ENCODE peak calls at places on chromosomes 13 and 19, in eight cellular contexts. P is GM12865, M is endothelial cell, T is fibroblast of lung, A is kidney epithelial cell, F is HCT116, L is Peyer's patch, Q is AG09309. H is an unnamed sample.

GRCh38 chr19:45443462-45444317 is 20.0 kb upstream of the ERCC1 start:
- DNase-seq in P (peak), M (peak), T (peak), A (no peak), F (peak), L (peak), Q (no peak), H (peak)

GRCh38 chr19:14425696-14426138 is 6.6 kb upstream of the DDX39A start:
- DNase-seq in P (no peak), M (no peak), T (peak), A (no peak), F (no peak), L (no peak), Q (no peak), H (no peak)

GRCh38 chr13:89923052-89923451 is 1424.4 kb upstream of the MIR17HG start:
- DNase-seq in P (no peak), M (no peak), T (no peak), A (no peak), F (no peak), L (no peak), Q (no peak), H (no peak)

GRCh38 chr19:50657672-50658437 is 8.6 kb downstream of the C19orf81 start:
- DNase-seq in P (peak), M (peak), T (peak), A (peak), F (peak), L (peak), Q (peak), H (peak)

GRCh38 chr13:26785845-26786630 is 25.5 kb upstream of the GPR12 start:
- DNase-seq in P (peak), M (peak), T (no peak), A (no peak), F (no peak), L (peak), Q (no peak), H (peak)

GRCh38 chr13:112770504-112770903 is 80.7 kb downstream of the ATP11A start:
- DNase-seq in P (no peak), M (no peak), T (no peak), A (no peak), F (no peak), L (no peak), Q (no peak), H (no peak)

GRCh38 chr13:30091691-30092090 is 215.7 kb downstream of the KATNAL1 start:
- DNase-seq in P (no peak), M (no peak), T (no peak), A (no peak), F (no peak), L (no peak), Q (no peak), H (no peak)

GRCh38 chr19:54168174-54168917 is 4.6 kb downstream of the TMC4 start:
- DNase-seq in P (peak), M (peak), T (peak), A (no peak), F (peak), L (peak), Q (no peak), H (peak)

GRCh38 chr13:77915676-77916075 is 3.0 kb downstream of the EDNRB start:
- DNase-seq in P (no peak), M (no peak), T (no peak), A (no peak), F (no peak), L (no peak), Q (no peak), H (no peak)

GRCh38 chr13:46342538-46342937 is 44.5 kb downstream of the RUBCNL start:
- DNase-seq in P (no peak), M (no peak), T (no peak), A (no peak), F (no peak), L (no peak), Q (no peak), H (no peak)
- TF ChIP-seq CTCF in P (no peak), M (no peak), T (no peak), A (no peak), F (peak), L (no peak), Q (no peak), H (no peak)

GRCh38 chr19:46515879-46516350 is 20.2 kb upstream of the PNMA8B start:
- DNase-seq in P (peak), M (no peak), T (peak), A (no peak), F (no peak), L (no peak), Q (no peak), H (peak)

GRCh38 chr19:46517471-46517870 is 21.8 kb upstream of the PNMA8B start:
- DNase-seq in P (no peak), M (no peak), T (no peak), A (no peak), F (no peak), L (no peak), Q (no peak), H (no peak)

GRCh38 chr19:46513461-46514236 is 18.0 kb upstream of the PNMA8B start:
- DNase-seq in P (peak), M (peak), T (peak), A (no peak), F (peak), L (peak), Q (peak), H (peak)

GRCh38 chr19:46515290-46515609 is 19.6 kb upstream of the PNMA8B start:
- DNase-seq in P (no peak), M (no peak), T (no peak), A (no peak), F (no peak), L (no peak), Q (no peak), H (no peak)

GRCh38 chr19:46514589-46515289 is 19.1 kb upstream of the PNMA8B start:
- DNase-seq in P (no peak), M (no peak), T (no peak), A (no peak), F (no peak), L (no peak), Q (no peak), H (no peak)
- TF ChIP-seq CTCF in P (peak), M (no peak), T (no peak), A (no peak), F (no peak), L (no peak), Q (no peak), H (no peak)

DNA sequence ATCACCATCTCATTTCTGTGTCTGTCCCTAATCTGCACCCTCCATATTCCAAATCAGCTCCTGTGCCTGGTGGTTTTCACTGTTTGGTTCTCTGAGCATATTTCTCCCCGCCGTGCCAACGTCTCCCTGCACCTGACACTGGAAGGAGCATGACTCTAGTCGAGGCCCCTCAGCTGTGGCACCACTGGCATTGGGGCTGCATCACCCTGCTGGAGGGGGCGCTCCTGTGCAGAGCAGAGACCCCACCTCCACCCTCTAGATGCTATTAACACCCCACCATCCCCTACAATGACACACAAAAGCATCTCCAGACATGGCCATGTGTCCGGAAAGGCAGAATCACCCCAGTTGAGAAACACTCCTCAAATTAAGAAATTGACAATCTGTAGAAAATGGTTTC is 20.8 kb downstream of the ZSCAN5C start:
- DNase-seq in P (no peak), M (no peak), T (no peak), A (no peak), F (no peak), L (no peak), Q (no peak), H (no peak)
- TF ChIP-seq CTCF in P (no peak), M (no peak), T (no peak), A (no peak), F (no peak), L (no peak), Q (no peak), H (no peak)

DNA sequence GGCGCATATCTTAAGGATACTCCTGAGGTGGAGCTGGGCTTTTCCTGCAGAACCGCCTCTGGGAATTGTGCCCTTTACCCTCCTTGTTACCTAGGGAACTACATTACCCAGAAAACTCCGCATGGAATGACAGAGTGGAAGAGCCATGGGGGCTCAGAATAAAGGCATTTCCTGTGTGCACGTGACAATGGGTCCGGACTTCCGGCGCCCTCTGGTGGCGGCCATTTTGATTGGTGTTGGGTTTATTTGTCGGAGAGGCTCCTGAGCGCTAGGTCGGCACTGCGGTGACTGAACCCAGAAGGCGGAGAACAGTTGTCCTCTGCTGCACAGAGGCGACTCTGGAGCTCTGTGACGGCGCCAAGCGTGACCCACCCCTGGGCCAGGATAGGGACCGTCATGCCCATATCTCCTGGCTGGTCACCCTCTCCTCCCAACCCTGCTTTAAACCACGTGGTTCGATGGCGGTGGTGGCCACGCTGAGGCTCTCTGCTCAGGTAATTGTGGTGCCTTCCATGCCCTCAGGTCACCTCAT is at the start of gene ZNF587B:
- DNase-seq in P (no peak), M (peak), T (peak), A (no peak), F (peak), L (peak), Q (no peak), H (no peak)
- TF ChIP-seq CTCF in P (no peak), M (peak), T (peak), A (peak), F (peak), L (peak), Q (peak), H (no peak)

GRCh38 chr13:113946409-113947181 is 27.3 kb downstream of the C13orf46 start:
- DNase-seq in P (no peak), M (no peak), T (no peak), A (no peak), F (no peak), L (no peak), Q (no peak), H (no peak)

GRCh38 chr13:113945857-113946408 is 27.9 kb downstream of the C13orf46 start:
- DNase-seq in P (no peak), M (no peak), T (no peak), A (no peak), F (no peak), L (no peak), Q (no peak), H (no peak)

GRCh38 chr13:113948034-113948742 is 25.7 kb downstream of the C13orf46 start:
- DNase-seq in P (peak), M (no peak), T (no peak), A (no peak), F (no peak), L (no peak), Q (no peak), H (no peak)

GRCh38 chr13:113949546-113949945 is 24.3 kb downstream of the C13orf46 start:
- DNase-seq in P (no peak), M (no peak), T (no peak), A (no peak), F (no peak), L (no peak), Q (no peak), H (no peak)

GRCh38 chr13:113947321-113948033 is 26.4 kb downstream of the C13orf46 start:
- DNase-seq in P (no peak), M (no peak), T (no peak), A (no peak), F (peak), L (no peak), Q (no peak), H (peak)
- TF ChIP-seq CTCF in P (peak), M (no peak), T (peak), A (peak), F (peak), L (peak), Q (peak), H (no peak)

DNA sequence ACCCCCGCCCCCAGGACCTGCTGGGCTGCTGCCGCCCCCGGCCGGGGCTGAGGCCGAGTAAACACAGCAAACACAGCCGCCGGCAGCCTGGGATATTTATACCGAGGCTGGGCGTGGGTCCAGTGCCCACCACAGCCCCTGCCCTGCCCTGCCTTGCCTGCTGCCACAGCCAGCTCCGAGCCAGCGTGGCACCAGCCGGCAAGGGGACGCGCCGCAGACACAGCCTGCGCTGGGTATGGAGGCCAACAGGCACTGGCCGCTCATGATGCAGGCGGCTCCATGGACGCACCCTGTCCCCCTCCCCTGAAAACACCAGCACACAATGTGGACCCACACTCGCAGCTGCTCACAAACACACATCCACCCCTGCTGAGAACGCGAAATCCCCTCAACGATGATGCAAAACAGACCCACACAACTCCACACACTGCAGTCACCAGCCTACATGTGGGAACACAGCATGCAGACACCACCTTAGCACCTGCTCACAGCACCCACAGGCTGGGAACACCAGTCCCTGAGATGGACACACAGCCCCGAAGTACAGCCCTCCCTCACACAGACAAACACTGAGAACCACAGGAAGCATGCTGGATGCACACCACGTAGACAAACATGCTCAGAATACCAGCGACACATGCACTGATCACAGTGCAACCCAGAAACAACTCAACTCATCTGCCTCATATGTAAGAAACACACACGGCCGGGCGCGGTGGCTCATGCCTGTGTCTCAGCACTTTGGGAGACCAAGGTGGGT is 16.2 kb downstream of the CCDC97 start:
- DNase-seq in P (peak), M (no peak), T (peak), A (no peak), F (no peak), L (peak), Q (no peak), H (peak)
- TF ChIP-seq CTCF in P (no peak), M (no peak), T (no peak), A (no peak), F (no peak), L (no peak), Q (no peak), H (no peak)

DNA sequence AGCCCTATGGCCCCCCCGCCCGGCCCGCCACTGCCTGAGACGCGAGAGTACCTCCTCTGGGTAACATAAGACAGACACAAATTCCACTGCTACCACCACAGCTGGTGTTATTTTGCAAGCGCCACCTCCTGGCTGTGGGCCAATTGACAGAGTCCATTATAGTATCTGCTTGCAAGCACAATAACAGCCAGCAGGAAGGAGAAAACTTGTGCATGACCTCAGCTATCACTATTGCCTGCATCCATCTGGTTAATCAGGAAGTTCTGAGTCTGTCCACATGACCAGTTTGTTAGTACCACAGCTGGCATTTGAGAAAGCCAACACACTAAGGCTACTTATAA is 25.3 kb upstream of the OR10H2 start:
- DNase-seq in P (peak), M (no peak), T (no peak), A (no peak), F (peak), L (peak), Q (no peak), H (peak)
- TF ChIP-seq CTCF in P (no peak), M (no peak), T (no peak), A (no peak), F (no peak), L (peak), Q (no peak), H (no peak)

DNA sequence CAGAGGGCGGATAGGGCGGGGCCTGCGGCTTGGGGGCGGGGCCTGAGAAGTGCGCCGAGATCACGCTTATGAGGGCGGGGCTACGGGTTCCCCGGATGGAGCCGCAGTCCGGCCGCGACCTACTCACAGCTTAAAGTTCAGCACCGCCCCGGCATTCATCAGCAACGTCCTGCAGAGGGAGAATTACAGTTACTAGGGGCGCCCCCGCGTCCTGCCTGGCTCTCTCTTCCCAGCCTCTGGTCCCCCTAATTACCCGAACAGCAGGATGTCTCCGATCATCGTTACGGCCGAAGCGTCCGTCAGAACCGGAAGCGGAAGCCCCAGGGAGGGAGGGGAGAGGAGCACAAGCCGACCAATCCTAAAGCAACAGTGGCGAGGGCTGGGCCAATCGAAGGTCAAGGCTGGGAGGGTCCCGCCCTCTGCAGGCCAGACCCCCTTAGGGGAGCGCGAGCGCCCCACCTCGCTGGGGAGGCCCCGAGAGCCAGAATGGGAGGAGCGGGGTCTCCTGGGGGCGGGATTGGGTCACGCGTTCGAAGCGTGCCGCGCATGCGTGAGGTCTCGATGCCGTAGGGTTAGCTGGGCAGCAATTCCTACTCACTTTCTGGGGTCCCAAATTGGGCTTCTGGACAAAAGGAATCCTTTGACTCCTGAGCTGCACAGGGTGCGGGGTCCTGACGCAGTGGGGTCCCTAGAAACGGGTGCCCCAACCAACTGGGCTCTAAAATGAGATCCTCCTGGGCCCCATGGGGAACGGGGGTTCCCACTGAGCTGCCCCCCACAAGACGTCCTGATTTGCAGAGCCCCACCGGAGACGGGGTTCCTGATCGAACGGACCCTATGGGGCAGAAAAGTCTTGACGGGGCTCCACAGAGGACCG is at the start of gene SMIM7:
- DNase-seq in P (peak), M (peak), T (peak), A (peak), F (peak), L (peak), Q (peak), H (peak)
- TF ChIP-seq CTCF in P (no peak), M (no peak), T (no peak), A (peak), F (no peak), L (no peak), Q (no peak), H (no peak)

GRCh38 chr19:32651729-32652140 is 23.2 kb downstream of the ANKRD27 start:
- DNase-seq in P (no peak), M (no peak), T (peak), A (no peak), F (no peak), L (no peak), Q (no peak), H (no peak)
- TF ChIP-seq CTCF in P (no peak), M (no peak), T (no peak), A (no peak), F (no peak), L (no peak), Q (no peak), H (no peak)

DNA sequence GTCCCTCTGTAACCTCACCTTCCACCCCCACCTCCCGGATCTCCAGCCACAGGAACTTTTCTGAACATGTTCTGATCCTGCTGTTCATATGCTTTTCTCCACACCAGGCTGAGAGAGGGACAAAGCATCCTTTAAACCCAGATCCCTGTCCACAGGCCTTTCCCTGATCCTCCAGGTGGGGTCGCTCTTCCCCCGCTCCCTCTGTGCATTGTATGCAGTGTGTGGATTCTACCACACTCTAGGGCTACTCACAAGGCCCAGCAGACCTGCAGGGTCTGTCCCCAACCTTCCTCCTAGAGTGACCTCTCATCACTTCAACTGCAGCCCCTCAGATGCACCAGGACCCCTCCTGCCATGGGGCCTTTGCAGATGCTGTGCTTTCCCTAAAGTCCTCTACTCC is 1200.6 kb downstream of the UQCRFS1 start:
- DNase-seq in P (peak), M (peak), T (no peak), A (no peak), F (no peak), L (no peak), Q (no peak), H (no peak)
- TF ChIP-seq CTCF in P (peak), M (no peak), T (no peak), A (no peak), F (no peak), L (no peak), Q (no peak), H (no peak)